ENCODE peak calls at places on chromosomes 11 and 22, in ten cellular contexts. K, Q, T, M, Z, U, F, A, X and H are unnamed samples.

GRCh38 chr22:17303840-17304779 is 65.2 kb upstream of the CECR2 start:
- DNase-seq in Q (no peak), M (no peak), F (no peak), X (peak; percentile 85), Z (no peak), U (no peak), A (no peak), K (peak; percentile 73), T (peak; percentile 45), H (no peak)

GRCh38 chr11:71076021-71076420 is 176.4 kb downstream of the SHANK2 start:
- DNase-seq in K (no peak), U (peak; percentile 20), F (no peak), M (no peak), T (no peak), X (no peak), A (no peak), Q (no peak), Z (no peak), H (no peak)

GRCh38 chr11:27699926-27700350 is 317 bp downstream of the BDNF start:
- DNase-seq in K (peak; percentile 23), X (no peak), F (no peak), Q (no peak), T (no peak), U (no peak), Z (peak; percentile 11), M (no peak), A (no peak), H (no peak)

GRCh38 chr11:3853935-3854659 is 1.4 kb upstream of the STIM1 start:
- DNase-seq in U (peak; percentile 51), Z (no peak), Q (no peak), A (no peak), M (peak; percentile 47), F (no peak), K (peak; percentile 72), X (peak; percentile 86), T (peak; percentile 57), H (no peak)

GRCh38 chr11:10413268-10413667 is 41.8 kb upstream of the AMPD3 start:
- DNase-seq in K (peak; percentile 27), T (peak; percentile 12), U (peak; percentile 35), Z (peak; percentile 41), F (no peak), Q (no peak), M (peak; percentile 52), X (peak; percentile 68), A (peak; percentile 50), H (no peak)

GRCh38 chr11:62664405-62665074 is 470 bp downstream of the C11orf98 start:
- DNase-seq in X (no peak), U (peak; percentile 63), Q (no peak), A (peak; percentile 70), Z (peak; percentile 62), M (no peak), F (no peak), K (no peak), T (no peak), H (peak; percentile 84)

GRCh38 chr11:97814325-97814959 is 1206.3 kb upstream of the CNTN5 start:
- DNase-seq in Q (no peak), Z (no peak), T (no peak), M (no peak), F (no peak), U (peak; percentile 30), A (no peak), K (no peak), X (no peak), H (no peak)

GRCh38 chr22:46758867-46759290 is 3.6 kb upstream of the TBC1D22A start:
- DNase-seq in F (peak; percentile 42), M (peak; percentile 54), Z (peak; percentile 20), Q (peak; percentile 66), U (peak; percentile 62), X (peak; percentile 81), K (no peak), A (peak; percentile 46), T (no peak), H (peak; percentile 93)

GRCh38 chr22:33710326-33710725 is 209.9 kb downstream of the LARGE1 start:
- DNase-seq in M (no peak), U (no peak), A (no peak), F (no peak), Z (no peak), K (no peak), T (no peak), Q (no peak), X (no peak), H (no peak)

GRCh38 chr11:62805991-62806441 is 776 bp upstream of the NXF1 start:
- DNase-seq in X (peak; percentile 68), F (no peak), K (no peak), Z (no peak), A (peak; percentile 12), U (no peak), T (no peak), Q (no peak), M (no peak), H (no peak)

GRCh38 chr22:22422629-22423112 is 85.9 kb downstream of the ZNF280B start:
- DNase-seq in Q (peak; percentile 11), Z (peak; percentile 49), M (peak; percentile 55), F (peak; percentile 56), U (peak; percentile 46), A (peak; percentile 70), K (peak; percentile 77), T (peak; percentile 36), X (peak; percentile 86), H (peak; percentile 83)

GRCh38 chr11:107606122-107606521 is 15.2 kb downstream of the ELMOD1 start:
- DNase-seq in Z (no peak), U (no peak), A (peak; percentile 15), K (no peak), X (no peak), F (no peak), T (no peak), M (no peak), Q (no peak), H (no peak)

GRCh38 chr11:46176421-46176820 is 55.2 kb upstream of the PHF21A start:
- DNase-seq in M (no peak), T (no peak), Z (no peak), X (no peak), K (no peak), Q (no peak), U (peak; percentile 47), A (no peak), F (no peak), H (no peak)

GRCh38 chr11:2169001-2169370 is 2.6 kb downstream of the TH start:
- DNase-seq in U (no peak), A (no peak), Q (no peak), Z (no peak), K (no peak), F (no peak), T (no peak), M (no peak), X (no peak), H (no peak)

GRCh38 chr22:29344137-29344536 is 28.6 kb upstream of the RASL10A start:
- DNase-seq in F (no peak), X (no peak), M (peak; percentile 82), Z (peak; percentile 91), A (no peak), U (peak; percentile 89), Q (peak; percentile 33), K (no peak), T (no peak), H (peak; percentile 98)